ENCODE peak calls at places on chromosomes 12 and 14, in eight cellular contexts. S is epithelial cell of esophagus, Q is cardiac muscle cell, Y is right cardiac atrium, B is vagina, Z is lower lobe of right lung, N is spleen, W is left ventricle myocardium inferior. L is an unnamed sample.

GRCh38 chr14:68674538-68675232 is 118.2 kb downstream of the ZFP36L1 start:
- DNase-seq in S (no peak), Q (no peak), Y (no peak), B (no peak), Z (no peak), N (no peak), W (no peak), L (no peak)

GRCh38 chr14:102927878-102928411 is 5.5 kb downstream of the AMN start:
- DNase-seq in S (no peak), Q (peak; percentile 25), Y (no peak), B (no peak), Z (peak; percentile 65), N (no peak), W (no peak), L (no peak)

GRCh38 chr12:9725471-9725870 is 7.4 kb downstream of the CLECL1 start:
- DNase-seq in S (peak; percentile 53), Q (no peak), Y (no peak), B (no peak), Z (no peak), N (no peak), W (no peak), L (no peak)

GRCh38 chr12:41701943-41702601 is 442.6 kb downstream of the GXYLT1 start:
- DNase-seq in S (no peak), Q (no peak), Y (no peak), B (no peak), Z (no peak), N (no peak), W (no peak), L (no peak)

GRCh38 chr12:106106892-106107291 is 31.9 kb downstream of the NUAK1 start:
- DNase-seq in S (peak; percentile 83), Q (peak; percentile 60), Y (no peak), B (no peak), Z (no peak), N (no peak), W (no peak), L (no peak)

GRCh38 chr14:104562606-104563005 is 17.0 kb upstream of the C14orf180 start:
- DNase-seq in S (no peak), Q (no peak), Y (peak; percentile 11), B (no peak), Z (no peak), N (no peak), W (no peak), L (no peak)

GRCh38 chr14:74502236-74503019 is 8.9 kb downstream of the ISCA2 start:
- DNase-seq in S (peak; percentile 65), Q (peak; percentile 58), Y (no peak), B (peak; percentile 83), Z (no peak), N (no peak), W (no peak), L (no peak)

GRCh38 chr12:98162906-98163678 is 352.3 kb upstream of the TMPO start:
- DNase-seq in S (no peak), Q (no peak), Y (no peak), B (no peak), Z (no peak), N (no peak), W (no peak), L (no peak)

GRCh38 chr12:72612171-72612570 is 340.0 kb downstream of the TRHDE start:
- DNase-seq in S (no peak), Q (no peak), Y (no peak), B (no peak), Z (no peak), N (no peak), W (no peak), L (no peak)

GRCh38 chr14:105019861-105020814 is 745 bp downstream of the CDCA4 start:
- DNase-seq in S (peak; percentile 49), Q (peak; percentile 46), Y (peak; percentile 31), B (no peak), Z (peak; percentile 61), N (peak; percentile 93), W (no peak), L (no peak)

GRCh38 chr14:104001003-104001402 is 58.7 kb upstream of the RD3L start:
- DNase-seq in S (no peak), Q (no peak), Y (no peak), B (no peak), Z (no peak), N (no peak), W (no peak), L (no peak)

GRCh38 chr12:78403681-78404080 is 460.9 kb upstream of the SYT1 start:
- DNase-seq in S (no peak), Q (peak; percentile 50), Y (no peak), B (no peak), Z (no peak), N (no peak), W (no peak), L (no peak)

GRCh38 chr14:90818715-90819114 is 2.5 kb upstream of the TTC7B start:
- DNase-seq in S (no peak), Q (no peak), Y (no peak), B (no peak), Z (no peak), N (no peak), W (no peak), L (no peak)

GRCh38 chr14:96741151-96741977 is 55.8 kb upstream of the VRK1 start:
- DNase-seq in S (peak; percentile 50), Q (peak; percentile 53), Y (peak; percentile 54), B (no peak), Z (peak; percentile 78), N (peak; percentile 94), W (peak; percentile 51), L (peak; percentile 23)

GRCh38 chr14:21768116-21768874 is 94.7 kb upstream of the OR4E1 start:
- DNase-seq in S (peak; percentile 60), Q (peak; percentile 31), Y (no peak), B (no peak), Z (no peak), N (no peak), W (no peak), L (no peak)
- H3K4me3 ChIP-seq in S (no peak overlapping the region), Q (no peak overlapping the region), Y (no peak overlapping the region), B (no peak overlapping the region), Z (no peak overlapping the region), N (no peak overlapping the region), W (no peak overlapping the region), L (no peak overlapping the region)

DNA sequence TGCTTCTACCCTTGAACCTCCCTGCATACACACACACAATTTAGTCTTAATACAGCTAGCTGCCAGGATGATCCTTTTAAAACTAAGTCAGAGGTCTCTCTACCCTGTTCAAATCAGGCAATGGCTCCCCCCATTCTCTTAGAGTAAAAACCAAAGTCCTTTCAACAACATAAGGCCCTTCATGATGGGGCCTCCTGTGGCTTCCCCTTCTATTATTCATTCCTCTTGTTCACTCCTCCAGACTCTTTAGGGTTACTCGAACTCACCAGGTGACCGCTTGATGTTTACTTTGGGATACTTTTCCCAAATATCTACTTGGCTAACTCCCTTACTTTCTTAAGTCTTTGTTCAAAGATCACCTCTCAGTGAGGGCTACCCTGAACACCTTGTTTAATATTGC is 30.4 kb downstream of the DENND5B start:
- DNase-seq in S (no peak), Q (no peak), Y (no peak), B (no peak), Z (no peak), N (no peak), W (no peak), L (no peak)
- H3K4me3 ChIP-seq in S (no peak overlapping the region), Q (no peak overlapping the region), Y (no peak overlapping the region), B (no peak overlapping the region), Z (no peak overlapping the region), N (no peak overlapping the region), W (no peak overlapping the region), L (no peak overlapping the region)

DNA sequence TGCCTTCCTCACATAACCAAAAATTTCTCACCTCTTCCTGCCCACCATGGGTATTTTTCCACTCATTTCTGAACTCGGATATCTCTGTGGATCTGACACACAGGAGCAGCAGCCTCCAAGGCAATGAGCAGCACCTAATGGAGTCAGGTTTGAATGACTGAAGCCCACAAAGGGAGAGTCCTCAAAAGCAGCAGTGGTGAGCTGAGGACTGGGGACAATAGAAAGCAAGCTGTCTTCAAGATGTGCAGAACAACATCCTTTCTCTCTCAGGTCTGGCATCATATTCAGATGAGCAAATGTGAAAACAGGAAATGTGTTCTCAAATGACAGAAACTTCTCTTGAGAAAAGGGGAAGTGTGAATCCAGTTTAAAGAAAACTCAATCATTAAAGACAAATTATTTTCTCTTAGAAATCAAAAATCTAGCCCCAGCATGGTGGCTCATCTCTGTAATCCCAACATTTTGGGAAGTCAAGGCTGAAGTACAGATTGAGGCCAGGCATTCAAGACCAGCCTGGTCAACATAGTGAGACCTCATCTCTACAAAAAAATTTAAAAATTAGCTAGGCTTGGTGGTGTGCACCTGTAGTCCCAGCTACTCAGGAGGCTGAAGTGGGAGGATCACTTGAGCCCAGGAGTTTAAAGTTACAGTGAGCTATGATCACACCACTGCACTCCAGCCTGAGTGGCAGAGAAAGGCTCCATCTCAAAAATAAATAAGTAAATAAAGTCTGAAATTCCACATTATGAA is 54.2 kb downstream of the C12orf42 start:
- DNase-seq in S (no peak), Q (no peak), Y (no peak), B (no peak), Z (no peak), N (peak; percentile 69), W (no peak), L (no peak)
- H3K4me3 ChIP-seq in S (no peak overlapping the region), Q (no peak overlapping the region), Y (no peak overlapping the region), B (no peak overlapping the region), Z (no peak overlapping the region), N (peak overlapping the region; percentile 15), W (no peak overlapping the region), L (no peak overlapping the region)

GRCh38 chr14:25246751-25247150 is 196.8 kb upstream of the STXBP6 start:
- DNase-seq in S (no peak), Q (no peak), Y (no peak), B (no peak), Z (no peak), N (no peak), W (no peak), L (no peak)
- H3K4me3 ChIP-seq in S (no peak overlapping the region), Q (no peak overlapping the region), Y (no peak overlapping the region), B (no peak overlapping the region), Z (no peak overlapping the region), N (no peak overlapping the region), W (no peak overlapping the region), L (no peak overlapping the region)

DNA sequence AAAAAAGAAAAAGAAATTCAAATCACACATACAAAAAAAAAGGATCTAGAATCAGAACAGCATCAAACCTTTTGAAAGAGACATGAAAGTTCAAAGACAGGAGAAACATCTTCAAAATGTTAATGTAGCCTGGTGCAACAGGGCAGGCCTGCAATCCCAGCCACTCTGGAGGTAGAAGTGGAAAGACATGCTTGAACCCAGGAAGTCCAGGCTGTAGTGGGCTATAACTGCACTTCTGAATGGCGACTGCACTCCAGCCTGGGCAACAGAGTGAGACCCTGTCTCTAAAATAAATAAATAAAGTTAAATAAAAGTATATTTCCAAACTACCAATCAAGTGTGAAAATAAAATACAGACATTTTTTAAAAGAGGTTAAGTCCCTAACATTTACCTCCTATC is 18.7 kb upstream of the AP4S1 start:
- DNase-seq in S (no peak), Q (no peak), Y (no peak), B (no peak), Z (no peak), N (no peak), W (no peak), L (no peak)
- H3K4me3 ChIP-seq in S (no peak overlapping the region), Q (no peak overlapping the region), Y (no peak overlapping the region), B (no peak overlapping the region), Z (no peak overlapping the region), N (no peak overlapping the region), W (no peak overlapping the region), L (no peak overlapping the region)

GRCh38 chr12:104296718-104297117 is 6.8 kb upstream of the EID3 start:
- DNase-seq in S (no peak), Q (no peak), Y (no peak), B (no peak), Z (no peak), N (no peak), W (no peak), L (no peak)
- H3K4me3 ChIP-seq in S (no peak overlapping the region), Q (no peak overlapping the region), Y (no peak overlapping the region), B (no peak overlapping the region), Z (no peak overlapping the region), N (no peak overlapping the region), W (no peak overlapping the region), L (no peak overlapping the region)